ENCODE peak calls at places on chromosomes 7 and 10, in ten cellular contexts. One of them, this sample, is unnamed. For H3K4me1 and H3K27me3, the result is how much of the 10 kb centered on the place peaks cover.

GRCh38 chr7:88254721-88255120 is 34.9 kb upstream of the SRI start:
- DNase-seq in hepatocyte: no peak
- DNase-seq in body of pancreas: no peak
- DNase-seq in small intestine: no peak
- DNase-seq in heart right ventricle: no peak
- DNase-seq in vagina: no peak
- DNase-seq in Peyer's patch: no peak
- DNase-seq in ovary: no peak
- DNase-seq in iPS DF 6.9: no peak
- DNase-seq in PC-9: peak
- DNase-seq in this sample: peak

GRCh38 chr7:45001826-45002225 is 1.8 kb downstream of the CCM2 start:
- DNase-seq in hepatocyte: no peak
- DNase-seq in body of pancreas: no peak
- DNase-seq in small intestine: no peak
- DNase-seq in heart right ventricle: no peak
- DNase-seq in vagina: no peak
- DNase-seq in Peyer's patch: no peak
- DNase-seq in ovary: no peak
- DNase-seq in iPS DF 6.9: no peak
- DNase-seq in PC-9: no peak
- DNase-seq in this sample: no peak

GRCh38 chr7:148687555-148687954 is 11.1 kb upstream of the CUL1 start:
- DNase-seq in hepatocyte: no peak
- DNase-seq in body of pancreas: no peak
- DNase-seq in small intestine: no peak
- DNase-seq in heart right ventricle: no peak
- DNase-seq in vagina: no peak
- DNase-seq in Peyer's patch: no peak
- DNase-seq in ovary: no peak
- DNase-seq in iPS DF 6.9: no peak
- DNase-seq in PC-9: no peak
- DNase-seq in this sample: no peak

GRCh38 chr7:47227762-47228177 is 354.1 kb downstream of the TNS3 start:
- DNase-seq in hepatocyte: peak
- DNase-seq in body of pancreas: no peak
- DNase-seq in small intestine: peak
- DNase-seq in heart right ventricle: peak
- DNase-seq in vagina: no peak
- DNase-seq in Peyer's patch: no peak
- DNase-seq in ovary: no peak
- DNase-seq in iPS DF 6.9: no peak
- DNase-seq in PC-9: no peak
- DNase-seq in this sample: no peak

GRCh38 chr7:29764227-29764626 is 42.1 kb upstream of the WIPF3 start:
- DNase-seq in hepatocyte: no peak
- DNase-seq in body of pancreas: no peak
- DNase-seq in small intestine: peak
- DNase-seq in heart right ventricle: no peak
- DNase-seq in vagina: no peak
- DNase-seq in Peyer's patch: no peak
- DNase-seq in ovary: no peak
- DNase-seq in iPS DF 6.9: peak
- DNase-seq in PC-9: no peak
- DNase-seq in this sample: no peak

GRCh38 chr7:151385626-151386300 is 24.1 kb downstream of the WDR86 start:
- DNase-seq in hepatocyte: no peak
- DNase-seq in body of pancreas: no peak
- DNase-seq in small intestine: no peak
- DNase-seq in heart right ventricle: no peak
- DNase-seq in vagina: no peak
- DNase-seq in Peyer's patch: no peak
- DNase-seq in ovary: no peak
- DNase-seq in iPS DF 6.9: no peak
- DNase-seq in PC-9: no peak
- DNase-seq in this sample: peak

GRCh38 chr10:86399879-86400704 is 33.5 kb upstream of the GRID1 start:
- DNase-seq in hepatocyte: peak
- DNase-seq in body of pancreas: peak
- DNase-seq in small intestine: peak
- DNase-seq in heart right ventricle: peak
- DNase-seq in vagina: no peak
- DNase-seq in Peyer's patch: peak
- DNase-seq in ovary: peak
- DNase-seq in iPS DF 6.9: peak
- DNase-seq in PC-9: peak
- DNase-seq in this sample: peak

GRCh38 chr7:157372300-157373232 is 35.8 kb downstream of the DNAJB6 start:
- DNase-seq in hepatocyte: no peak
- DNase-seq in body of pancreas: no peak
- DNase-seq in small intestine: no peak
- DNase-seq in heart right ventricle: no peak
- DNase-seq in vagina: no peak
- DNase-seq in Peyer's patch: no peak
- DNase-seq in ovary: no peak
- DNase-seq in iPS DF 6.9: no peak
- DNase-seq in PC-9: no peak
- DNase-seq in this sample: no peak

GRCh38 chr10:82075605-82076004 is 200.6 kb downstream of the NRG3 start:
- DNase-seq in hepatocyte: no peak
- DNase-seq in body of pancreas: no peak
- DNase-seq in small intestine: no peak
- DNase-seq in heart right ventricle: no peak
- DNase-seq in vagina: no peak
- DNase-seq in Peyer's patch: no peak
- DNase-seq in ovary: no peak
- DNase-seq in iPS DF 6.9: no peak
- DNase-seq in PC-9: no peak
- DNase-seq in this sample: no peak

GRCh38 chr10:33386926-33387325 is 52.5 kb upstream of the NRP1 start:
- DNase-seq in hepatocyte: no peak
- DNase-seq in body of pancreas: no peak
- DNase-seq in small intestine: no peak
- DNase-seq in heart right ventricle: no peak
- DNase-seq in vagina: no peak
- DNase-seq in Peyer's patch: no peak
- DNase-seq in ovary: no peak
- DNase-seq in iPS DF 6.9: no peak
- DNase-seq in PC-9: no peak
- DNase-seq in this sample: no peak

GRCh38 chr10:32210306-32211045 is 136.5 kb downstream of the EPC1 start:
- DNase-seq in hepatocyte: peak
- DNase-seq in body of pancreas: peak
- DNase-seq in small intestine: peak
- DNase-seq in heart right ventricle: no peak
- DNase-seq in vagina: no peak
- DNase-seq in Peyer's patch: no peak
- DNase-seq in ovary: no peak
- DNase-seq in iPS DF 6.9: no peak
- DNase-seq in PC-9: no peak
- DNase-seq in this sample: no peak

GRCh38 chr10:12238821-12239220 is 42.8 kb downstream of the CDC123 start:
- DNase-seq in hepatocyte: no peak
- DNase-seq in body of pancreas: no peak
- DNase-seq in small intestine: no peak
- DNase-seq in heart right ventricle: no peak
- DNase-seq in vagina: no peak
- DNase-seq in Peyer's patch: no peak
- DNase-seq in ovary: no peak
- DNase-seq in iPS DF 6.9: no peak
- DNase-seq in PC-9: no peak
- DNase-seq in this sample: no peak

GRCh38 chr10:12237265-12238220 is 41.6 kb downstream of the CDC123 start:
- DNase-seq in hepatocyte: no peak
- DNase-seq in body of pancreas: no peak
- DNase-seq in small intestine: no peak
- DNase-seq in heart right ventricle: no peak
- DNase-seq in vagina: no peak
- DNase-seq in Peyer's patch: no peak
- DNase-seq in ovary: no peak
- DNase-seq in iPS DF 6.9: no peak
- DNase-seq in PC-9: no peak
- DNase-seq in this sample: no peak

GRCh38 chr10:12243860-12244620 is 48.1 kb downstream of the CDC123 start:
- DNase-seq in hepatocyte: no peak
- DNase-seq in body of pancreas: no peak
- DNase-seq in small intestine: no peak
- DNase-seq in heart right ventricle: no peak
- DNase-seq in vagina: no peak
- DNase-seq in Peyer's patch: peak
- DNase-seq in ovary: no peak
- DNase-seq in iPS DF 6.9: no peak
- DNase-seq in PC-9: no peak
- DNase-seq in this sample: no peak

DNA sequence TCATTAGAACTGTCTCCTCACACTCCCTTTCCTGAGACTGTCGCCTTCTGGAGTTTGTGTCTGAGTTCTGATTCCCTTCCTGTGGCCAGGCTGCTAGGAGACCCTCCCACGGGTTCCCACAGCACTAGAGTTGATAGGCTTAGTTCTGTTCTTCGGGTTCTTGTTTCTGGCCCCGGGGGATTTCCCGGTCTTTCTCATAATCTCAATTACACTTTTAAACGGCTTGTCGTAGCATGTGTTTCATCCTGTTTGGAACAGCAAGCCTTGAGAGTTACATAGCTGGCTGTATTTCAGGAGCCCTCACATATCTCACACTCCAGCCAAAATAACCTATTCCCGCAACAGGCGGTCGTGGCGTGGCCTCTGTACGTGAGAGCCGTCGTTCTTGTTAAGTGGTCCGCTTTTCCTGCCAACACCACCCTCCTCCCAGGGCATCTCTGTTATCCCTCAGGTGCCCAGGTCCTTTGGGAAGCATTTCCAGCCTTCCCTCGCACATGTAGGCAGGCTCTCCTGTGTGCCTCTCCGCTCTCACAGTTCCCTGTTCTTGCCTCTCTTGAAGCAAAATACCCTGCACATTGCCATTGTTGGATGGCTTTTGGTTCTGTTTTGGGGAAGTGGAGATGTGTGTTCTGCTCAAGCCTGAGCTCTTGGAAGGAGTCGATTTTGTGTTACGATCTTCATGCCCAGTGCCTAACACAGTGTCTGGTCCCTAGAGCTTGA is 46.0 kb downstream of the CDC123 start:
- DNase-seq in hepatocyte: no peak
- DNase-seq in body of pancreas: no peak
- DNase-seq in small intestine: no peak
- DNase-seq in heart right ventricle: peak
- DNase-seq in vagina: no peak
- DNase-seq in Peyer's patch: no peak
- DNase-seq in ovary: no peak
- DNase-seq in iPS DF 6.9: no peak
- DNase-seq in PC-9: no peak
- DNase-seq in this sample: no peak
- H3K27ac ChIP-seq in hepatocyte: no peak
- H3K27ac ChIP-seq in body of pancreas: no peak
- H3K27ac ChIP-seq in small intestine: no peak
- H3K27ac ChIP-seq in heart right ventricle: peak
- H3K27ac ChIP-seq in vagina: peak
- H3K27ac ChIP-seq in Peyer's patch: peak
- H3K27ac ChIP-seq in ovary: peak
- H3K27ac ChIP-seq in iPS DF 6.9: no peak
- H3K27ac ChIP-seq in PC-9: no peak
- H3K27ac ChIP-seq in this sample: no peak

GRCh38 chr10:30435068-30435422 is 1.1 kb downstream of the MAP3K8 start:
- DNase-seq in hepatocyte: peak
- DNase-seq in body of pancreas: peak
- DNase-seq in small intestine: no peak
- DNase-seq in heart right ventricle: no peak
- DNase-seq in vagina: no peak
- DNase-seq in Peyer's patch: peak
- DNase-seq in ovary: peak
- DNase-seq in iPS DF 6.9: no peak
- DNase-seq in PC-9: no peak
- DNase-seq in this sample: no peak
- H3K4me1 ChIP-seq in hepatocyte: under half
- H3K4me1 ChIP-seq in body of pancreas: under half
- H3K4me1 ChIP-seq in small intestine: under half
- H3K4me1 ChIP-seq in heart right ventricle: half or more
- H3K4me1 ChIP-seq in vagina: half or more
- H3K4me1 ChIP-seq in Peyer's patch: under half
- H3K4me1 ChIP-seq in ovary: under half
- H3K4me1 ChIP-seq in iPS DF 6.9: under half
- H3K4me1 ChIP-seq in PC-9: half or more
- H3K4me1 ChIP-seq in this sample: under half

GRCh38 chr7:1727079-1727478 is 57.0 kb downstream of the ELFN1 start:
- DNase-seq in hepatocyte: no peak
- DNase-seq in body of pancreas: no peak
- DNase-seq in small intestine: no peak
- DNase-seq in heart right ventricle: no peak
- DNase-seq in vagina: no peak
- DNase-seq in Peyer's patch: no peak
- DNase-seq in ovary: no peak
- DNase-seq in iPS DF 6.9: no peak
- DNase-seq in PC-9: no peak
- DNase-seq in this sample: no peak
- H3K27me3 ChIP-seq in hepatocyte: under half
- H3K27me3 ChIP-seq in body of pancreas: under half
- H3K27me3 ChIP-seq in small intestine: under half
- H3K27me3 ChIP-seq in heart right ventricle: under half
- H3K27me3 ChIP-seq in vagina: under half
- H3K27me3 ChIP-seq in Peyer's patch: under half
- H3K27me3 ChIP-seq in ovary: under half
- H3K27me3 ChIP-seq in iPS DF 6.9: under half
- H3K27me3 ChIP-seq in PC-9: half or more
- H3K27me3 ChIP-seq in this sample: under half

GRCh38 chr7:99394188-99394502 is 14.3 kb downstream of the PDAP1 start:
- DNase-seq in hepatocyte: no peak
- DNase-seq in body of pancreas: no peak
- DNase-seq in small intestine: no peak
- DNase-seq in heart right ventricle: no peak
- DNase-seq in vagina: no peak
- DNase-seq in Peyer's patch: no peak
- DNase-seq in ovary: no peak
- DNase-seq in iPS DF 6.9: no peak
- DNase-seq in PC-9: no peak
- DNase-seq in this sample: no peak

GRCh38 chr7:99393363-99394187 is 14.8 kb downstream of the PDAP1 start:
- DNase-seq in hepatocyte: peak
- DNase-seq in body of pancreas: no peak
- DNase-seq in small intestine: no peak
- DNase-seq in heart right ventricle: peak
- DNase-seq in vagina: no peak
- DNase-seq in Peyer's patch: peak
- DNase-seq in ovary: peak
- DNase-seq in iPS DF 6.9: peak
- DNase-seq in PC-9: no peak
- DNase-seq in this sample: no peak

GRCh38 chr7:99392046-99392445 is 16.4 kb downstream of the PDAP1 start:
- DNase-seq in hepatocyte: no peak
- DNase-seq in body of pancreas: no peak
- DNase-seq in small intestine: peak
- DNase-seq in heart right ventricle: no peak
- DNase-seq in vagina: no peak
- DNase-seq in Peyer's patch: no peak
- DNase-seq in ovary: no peak
- DNase-seq in iPS DF 6.9: no peak
- DNase-seq in PC-9: no peak
- DNase-seq in this sample: no peak

GRCh38 chr7:99390941-99391602 is 16.5 kb downstream of the ARPC1B start:
- DNase-seq in hepatocyte: no peak
- DNase-seq in body of pancreas: no peak
- DNase-seq in small intestine: no peak
- DNase-seq in heart right ventricle: no peak
- DNase-seq in vagina: no peak
- DNase-seq in Peyer's patch: no peak
- DNase-seq in ovary: no peak
- DNase-seq in iPS DF 6.9: no peak
- DNase-seq in PC-9: no peak
- DNase-seq in this sample: no peak

GRCh38 chr7:99392659-99393362 is 15.6 kb downstream of the PDAP1 start:
- DNase-seq in hepatocyte: peak
- DNase-seq in body of pancreas: peak
- DNase-seq in small intestine: peak
- DNase-seq in heart right ventricle: peak
- DNase-seq in vagina: no peak
- DNase-seq in Peyer's patch: peak
- DNase-seq in ovary: peak
- DNase-seq in iPS DF 6.9: peak
- DNase-seq in PC-9: no peak
- DNase-seq in this sample: no peak
- H3K27ac ChIP-seq in hepatocyte: peak
- H3K27ac ChIP-seq in body of pancreas: peak
- H3K27ac ChIP-seq in small intestine: peak
- H3K27ac ChIP-seq in heart right ventricle: peak
- H3K27ac ChIP-seq in vagina: peak
- H3K27ac ChIP-seq in Peyer's patch: peak
- H3K27ac ChIP-seq in ovary: peak
- H3K27ac ChIP-seq in iPS DF 6.9: no peak
- H3K27ac ChIP-seq in PC-9: no peak
- H3K27ac ChIP-seq in this sample: peak